ENCODE peak calls at places on chromosomes 11 and 22, in four cellular contexts. C, Y, X and T are unnamed samples.

GRCh38 chr22:24440718-24441405 is 13.5 kb downstream of the ADORA2A start:
- DNase-seq in C (no peak), Y (no peak), X (no peak), T (no peak)

GRCh38 chr11:65400295-65401072 is 14.0 kb downstream of the FRMD8 start:
- DNase-seq in C (no peak), Y (no peak), X (no peak), T (no peak)

GRCh38 chr11:64590763-64591221 is at the start of gene SLC22A12:
- DNase-seq in C (no peak), Y (no peak), X (no peak), T (no peak)

GRCh38 chr11:16091862-16092261 is 264.5 kb downstream of the SOX6 start:
- DNase-seq in C (no peak), Y (no peak), X (no peak), T (no peak)

GRCh38 chr11:134447696-134448095 is 35.7 kb upstream of the B3GAT1 start:
- DNase-seq in C (no peak), Y (no peak), X (no peak), T (no peak)

GRCh38 chr11:67633758-67634365 is 4.1 kb upstream of the NUDT8 start:
- DNase-seq in C (no peak), Y (no peak), X (no peak), T (no peak)

GRCh38 chr11:21511835-21512440 is 680.9 kb upstream of the ANO5 start:
- DNase-seq in C (peak; percentile 29), Y (peak; percentile 31), X (peak; percentile 44), T (no peak)

GRCh38 chr11:101082813-101083212 is 46.8 kb downstream of the PGR start:
- DNase-seq in C (no peak), Y (no peak), X (no peak), T (no peak)

GRCh38 chr11:1050581-1051355 is 14.2 kb upstream of the MUC6 start:
- DNase-seq in C (peak; percentile 84), Y (peak; percentile 22), X (peak; percentile 72), T (peak; percentile 63)

GRCh38 chr22:23553438-23553837 is 26.7 kb downstream of the IGLL1 start:
- DNase-seq in C (no peak), Y (no peak), X (no peak), T (no peak)

DNA sequence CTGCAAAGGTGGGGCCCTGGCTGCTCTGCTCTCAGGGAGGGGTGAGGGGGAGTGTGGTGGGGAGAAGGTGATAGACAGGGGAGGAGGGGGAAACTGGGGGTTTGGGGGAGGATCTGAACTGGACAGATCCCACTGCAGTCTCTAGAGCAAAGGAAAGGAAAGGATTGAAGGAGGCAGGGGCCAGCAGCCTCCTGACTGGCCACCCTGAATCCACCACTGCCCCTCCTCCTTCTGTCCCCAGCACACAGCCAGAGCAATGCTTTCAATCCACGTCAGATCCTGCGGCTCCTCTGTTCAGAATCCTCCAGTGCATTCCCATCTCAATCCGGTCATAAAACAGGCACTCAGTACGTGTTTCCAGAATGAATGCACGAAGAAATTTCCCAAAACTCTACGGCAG is 211.1 kb downstream of the CEP164 start:
- DNase-seq in C (no peak), Y (no peak), X (no peak), T (no peak)
- H3K27ac ChIP-seq in C (no peak overlapping the region), Y (peak overlapping the region; percentile 94), X (no peak overlapping the region), T (no peak overlapping the region)

DNA sequence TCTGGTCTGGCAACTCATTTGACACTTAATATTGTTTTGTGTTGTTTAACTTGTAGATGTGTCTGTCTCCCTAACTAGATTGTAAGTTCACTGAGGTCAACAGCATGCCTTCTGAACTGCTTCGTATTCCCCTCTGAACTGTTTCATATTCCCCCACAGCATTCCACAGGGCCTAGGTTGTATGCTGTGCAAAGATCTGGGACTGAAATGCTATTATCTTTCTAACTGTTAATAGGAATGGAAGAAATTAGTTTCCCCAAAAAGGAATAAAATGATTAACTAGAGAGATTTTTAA is 38.2 kb downstream of the ZNRF3 start:
- DNase-seq in C (no peak), Y (no peak), X (no peak), T (no peak)
- H3K27ac ChIP-seq in C (no peak overlapping the region), Y (no peak overlapping the region), X (peak overlapping the region; percentile 25), T (no peak overlapping the region)

GRCh38 chr11:122509091-122509490 is 146.4 kb upstream of the UBASH3B start:
- DNase-seq in C (no peak), Y (no peak), X (no peak), T (no peak)

GRCh38 chr11:122509899-122510298 is 145.6 kb upstream of the UBASH3B start:
- DNase-seq in C (no peak), Y (no peak), X (no peak), T (no peak)

DNA sequence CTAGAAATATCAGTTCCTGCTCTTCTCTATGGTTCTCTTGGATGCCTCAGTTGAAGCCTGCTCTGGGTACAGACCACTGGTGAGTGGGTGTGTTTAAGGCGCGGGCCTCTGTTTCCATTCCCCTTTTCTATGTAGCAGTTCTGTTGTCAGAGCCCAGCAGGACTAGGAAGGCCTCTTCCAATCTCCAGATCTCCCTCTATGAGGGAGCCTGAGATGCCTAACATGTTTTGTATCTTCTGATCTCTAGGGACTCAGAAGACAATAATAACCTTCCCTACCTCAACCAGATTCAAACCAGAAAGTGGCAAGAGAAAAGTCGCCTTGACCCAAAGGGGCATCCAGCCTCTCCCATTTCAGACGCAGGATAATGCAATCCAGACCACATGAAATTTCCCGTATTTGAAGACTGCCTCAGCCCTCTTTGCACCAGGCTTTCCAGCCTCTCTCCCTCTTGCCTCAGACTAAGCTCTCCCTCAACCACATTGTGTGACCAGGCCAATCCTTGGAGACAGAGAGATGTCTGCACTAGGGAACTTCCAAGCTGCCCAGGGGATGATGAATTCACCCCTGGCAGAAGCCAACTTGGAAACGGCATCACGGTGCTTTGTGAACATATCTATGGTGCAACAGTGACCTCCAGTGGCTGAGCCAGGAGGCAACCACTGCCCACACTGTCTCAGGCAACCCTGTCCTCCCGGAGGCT is 150.1 kb upstream of the UBASH3B start:
- DNase-seq in C (peak; percentile 47), Y (peak; percentile 75), X (peak; percentile 95), T (no peak)
- H3K27ac ChIP-seq in C (no peak overlapping the region), Y (no peak overlapping the region), X (no peak overlapping the region), T (no peak overlapping the region)

GRCh38 chr11:72982286-72982685 is 159.8 kb downstream of the FCHSD2 start:
- DNase-seq in C (no peak), Y (no peak), X (no peak), T (no peak)

GRCh38 chr11:72984448-72985077 is 157.6 kb downstream of the FCHSD2 start:
- DNase-seq in C (no peak), Y (no peak), X (peak; percentile 41), T (no peak)

GRCh38 chr11:72988796-72989195 is 153.3 kb downstream of the FCHSD2 start:
- DNase-seq in C (no peak), Y (no peak), X (no peak), T (no peak)

GRCh38 chr11:72983560-72983959 is 158.6 kb downstream of the FCHSD2 start:
- DNase-seq in C (no peak), Y (no peak), X (no peak), T (no peak)

DNA sequence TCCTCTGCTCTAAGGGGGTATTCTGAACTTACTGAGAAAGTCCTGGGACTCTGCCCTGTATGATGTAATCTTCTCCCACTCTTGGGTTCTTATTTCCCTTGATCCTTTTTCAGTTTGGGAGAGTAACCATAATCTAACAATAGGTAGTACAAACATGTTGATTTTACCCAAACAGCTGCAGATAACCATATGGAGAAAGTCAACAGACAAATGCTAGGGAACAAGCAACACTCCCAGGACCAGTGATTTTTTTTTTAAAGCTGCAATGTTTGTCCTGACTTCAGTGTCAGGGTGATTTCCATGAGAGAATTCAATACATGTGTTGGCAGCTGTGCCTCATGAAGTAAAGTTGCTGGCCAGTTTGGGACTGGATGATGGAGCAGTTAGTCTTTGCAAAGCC is 156.5 kb downstream of the FCHSD2 start:
- DNase-seq in C (no peak), Y (no peak), X (peak; percentile 45), T (no peak)
- H3K27ac ChIP-seq in C (no peak overlapping the region), Y (no peak overlapping the region), X (peak overlapping the region; percentile 54), T (no peak overlapping the region)

GRCh38 chr11:75852406-75853017 is 37.5 kb downstream of the UVRAG start:
- DNase-seq in C (no peak), Y (no peak), X (peak; percentile 8), T (no peak)

GRCh38 chr11:75850787-75851186 is 35.8 kb downstream of the UVRAG start:
- DNase-seq in C (no peak), Y (no peak), X (peak; percentile 12), T (no peak)

GRCh38 chr11:75849917-75850316 is 34.9 kb downstream of the UVRAG start:
- DNase-seq in C (no peak), Y (no peak), X (no peak), T (no peak)

GRCh38 chr11:75853971-75854370 is 39.0 kb downstream of the UVRAG start:
- DNase-seq in C (no peak), Y (no peak), X (no peak), T (no peak)

GRCh38 chr11:75851203-75851602 is 36.2 kb downstream of the UVRAG start:
- DNase-seq in C (no peak), Y (no peak), X (peak; percentile 55), T (no peak)
- H3K27ac ChIP-seq in C (peak overlapping the region; percentile 11), Y (no peak overlapping the region), X (peak overlapping the region; percentile 82), T (no peak overlapping the region)

GRCh38 chr22:37481347-37481907 is 4.8 kb downstream of the MFNG start:
- DNase-seq in C (no peak), Y (no peak), X (no peak), T (no peak)
- H3K27ac ChIP-seq in C (no peak overlapping the region), Y (no peak overlapping the region), X (no peak overlapping the region), T (no peak overlapping the region)

GRCh38 chr22:39462443-39463147 is 5.8 kb downstream of the MGAT3 start:
- DNase-seq in C (peak; percentile 52), Y (no peak), X (no peak), T (no peak)
- H3K27ac ChIP-seq in C (peak overlapping the region; percentile 63), Y (peak overlapping the region; percentile 93), X (peak overlapping the region; percentile 64), T (no peak overlapping the region)

GRCh38 chr11:9689721-9690120 is 25.8 kb downstream of the SWAP70 start:
- DNase-seq in C (no peak), Y (no peak), X (peak; percentile 30), T (no peak)
- H3K27ac ChIP-seq in C (no peak overlapping the region), Y (peak overlapping the region; percentile 93), X (peak overlapping the region; percentile 16), T (no peak overlapping the region)

GRCh38 chr11:95241673-95242072 is 10.7 kb upstream of the SESN3 start:
- DNase-seq in C (no peak), Y (no peak), X (peak; percentile 52), T (no peak)
- H3K27ac ChIP-seq in C (no peak overlapping the region), Y (no peak overlapping the region), X (no peak overlapping the region), T (no peak overlapping the region)

DNA sequence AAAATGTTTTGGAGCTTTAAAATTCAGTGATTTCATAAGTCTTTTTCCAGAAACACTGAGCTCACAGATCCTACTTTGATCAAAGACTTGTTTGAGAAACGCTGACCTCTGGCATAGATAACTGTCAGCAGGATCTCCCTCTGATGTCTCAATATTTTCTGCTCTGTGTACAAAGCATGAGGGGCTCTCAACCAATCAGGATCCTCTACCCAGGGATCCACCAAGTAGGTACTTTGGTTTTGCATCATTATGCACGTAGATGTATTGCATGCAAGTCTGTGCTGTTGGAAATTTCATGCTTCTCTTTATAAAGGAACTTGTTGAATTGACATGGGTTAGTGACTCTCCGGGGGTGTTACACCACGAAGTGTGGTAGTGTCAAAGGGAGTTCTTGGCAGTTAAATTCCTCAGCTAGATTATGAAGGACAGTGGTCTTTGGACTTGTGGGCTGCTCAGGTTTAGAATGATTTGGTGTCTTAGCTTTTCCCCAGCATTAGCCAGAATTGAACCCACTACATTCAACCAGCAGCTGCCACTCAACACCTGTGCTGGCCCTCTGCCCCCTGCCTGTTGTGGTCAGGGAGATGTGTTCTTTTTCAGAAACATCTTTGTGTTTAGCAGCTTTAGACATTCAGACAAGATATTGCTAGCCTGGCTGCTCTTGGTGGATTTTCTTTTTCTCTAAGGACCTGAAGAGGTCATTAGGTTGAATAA is 1.7 kb upstream of the DIXDC1 start:
- DNase-seq in C (no peak), Y (no peak), X (peak; percentile 76), T (no peak)
- H3K27ac ChIP-seq in C (no peak overlapping the region), Y (peak overlapping the region; percentile 73), X (peak overlapping the region; percentile 55), T (no peak overlapping the region)